ENCODE peak calls at places on chromosomes 12 and 14, in seven cellular contexts. L is fibroblast of villous mesenchyme, O is tibial nerve, F is body of pancreas, P is left ventricle myocardium inferior, D is fibroblast of lung, H is cardiac fibroblast. A is an unnamed sample.

GRCh38 chr12:109717390-109718357 is 4.0 kb downstream of the FAM222A start:
- DNase-seq in F (no peak), P (no peak), H (no peak), O (no peak), L (no peak), D (no peak), A (no peak)

GRCh38 chr12:106446429-106447092 is 89.0 kb downstream of the POLR3B start:
- DNase-seq in P (no peak), L (no peak), F (no peak), D (peak), H (no peak), O (no peak), A (no peak)

GRCh38 chr12:58148405-58148804 is 207.0 kb downstream of the ATP23 start:
- DNase-seq in F (no peak), L (peak), D (peak), O (no peak), H (peak), P (no peak), A (peak)

GRCh38 chr12:109562871-109563270 is 10.4 kb downstream of the MMAB start:
- DNase-seq in D (no peak), L (no peak), F (no peak), O (no peak), P (no peak), H (no peak), A (no peak)

GRCh38 chr12:58425481-58426392 is 484.4 kb downstream of the ATP23 start:
- DNase-seq in P (no peak), H (peak), D (peak), O (no peak), F (no peak), L (peak), A (peak)

GRCh38 chr12:6333566-6333965 is 8.3 kb downstream of the TNFRSF1A start:
- DNase-seq in P (no peak), L (peak), H (peak), F (no peak), O (no peak), D (peak), A (peak)

GRCh38 chr14:76597387-76597786 is 163.9 kb upstream of the VASH1 start:
- DNase-seq in O (no peak), F (no peak), P (no peak), H (no peak), L (no peak), D (no peak), A (no peak)

GRCh38 chr14:99946652-99947489 is 118.4 kb upstream of the EVL start:
- DNase-seq in F (peak), P (no peak), O (no peak), D (no peak), L (no peak), H (peak), A (no peak)

GRCh38 chr14:88985654-88986053 is 161.2 kb downstream of the TTC8 start:
- DNase-seq in H (no peak), L (peak), P (no peak), O (no peak), F (no peak), D (peak), A (peak)

GRCh38 chr12:21521541-21521940 is 4.6 kb upstream of the SPX start:
- DNase-seq in L (no peak), D (no peak), P (no peak), H (no peak), F (no peak), O (no peak), A (no peak)

GRCh38 chr12:57191410-57191809 is 25.2 kb upstream of the NXPH4 start:
- DNase-seq in H (no peak), P (no peak), D (no peak), F (no peak), O (no peak), L (peak), A (peak)

GRCh38 chr12:7899755-7900154 is 27.0 kb upstream of the SLC2A14 start:
- DNase-seq in F (no peak), P (no peak), L (peak), O (no peak), H (peak), D (peak), A (peak)

GRCh38 chr12:1093166-1093751 is 102.2 kb downstream of the ERC1 start:
- DNase-seq in L (peak), P (no peak), H (peak), D (peak), O (peak), F (no peak), A (peak)
- TF ChIP-seq CTCF in L (peak), P (peak), H (peak), D (peak), O (peak), F (peak), A (peak)

GRCh38 chr12:71138011-71138410 is 19.8 kb downstream of the TSPAN8 start:
- DNase-seq in P (no peak), F (no peak), O (no peak), H (no peak), L (no peak), D (no peak), A (no peak)
- TF ChIP-seq CTCF in P (no peak), F (no peak), O (no peak), H (no peak), L (no peak), D (no peak), A (no peak)

GRCh38 chr14:51401756-51402155 is 161.7 kb downstream of the TMX1 start:
- DNase-seq in D (no peak), H (no peak), O (no peak), F (no peak), L (no peak), P (peak), A (peak)

GRCh38 chr14:51401272-51401671 is 161.2 kb downstream of the TMX1 start:
- DNase-seq in L (no peak), F (no peak), P (no peak), O (peak), H (peak), D (peak), A (peak)

GRCh38 chr14:51400142-51400541 is 160.1 kb downstream of the TMX1 start:
- DNase-seq in L (peak), F (no peak), H (peak), P (no peak), O (no peak), D (no peak), A (peak)

GRCh38 chr14:51396222-51396815 is 156.3 kb downstream of the TMX1 start:
- DNase-seq in F (peak), P (no peak), L (peak), H (peak), O (peak), D (peak), A (peak)

GRCh38 chr14:51398898-51399297 is 158.9 kb downstream of the TMX1 start:
- DNase-seq in H (peak), P (no peak), O (no peak), D (peak), F (no peak), L (peak), A (peak)
- TF ChIP-seq CTCF in H (no peak), P (no peak), O (no peak), D (no peak), F (no peak), L (no peak), A (peak)

GRCh38 chr12:96399081-96399918 is 939 bp downstream of the CDK17 start:
- DNase-seq in P (peak), F (peak), D (peak), L (peak), O (peak), H (peak), A (peak)
- TF ChIP-seq CTCF in P (peak), F (peak), D (no peak), L (peak), O (no peak), H (peak), A (peak)

GRCh38 chr12:24996102-24996797 is 47.3 kb upstream of the BCAT1 start:
- DNase-seq in L (no peak), F (no peak), D (no peak), P (no peak), H (no peak), O (no peak), A (no peak)
- TF ChIP-seq CTCF in L (no peak), F (no peak), D (no peak), P (no peak), H (no peak), O (no peak), A (no peak)

A was measured in fibroblast of mammary gland.